ENCODE peak calls at places on chromosomes 11 and 22, in five cellular contexts. J, G, B, A and X are unnamed samples.

GRCh38 chr11:78037056-78037455 is 14.0 kb upstream of the KCTD14 start:
- DNase-seq in B (no peak), A (no peak), G (no peak), J (no peak), X (no peak)

GRCh38 chr11:289706-290620 is 1.0 kb downstream of the PGGHG start:
- DNase-seq in J (no peak), G (no peak), A (no peak), B (peak), X (no peak)

GRCh38 chr11:1298695-1299492 is 10.5 kb downstream of the TOLLIP start:
- DNase-seq in B (peak), A (peak), J (no peak), G (peak), X (peak)

GRCh38 chr11:96061730-96062524 is 138.0 kb upstream of the MTMR2 start:
- DNase-seq in J (no peak), G (no peak), A (peak), B (no peak), X (no peak)

GRCh38 chr11:2299773-2300172 is 1.9 kb downstream of the C11orf21 start:
- DNase-seq in A (no peak), G (no peak), J (no peak), B (no peak), X (no peak)

GRCh38 chr22:30262917-30263741 is 3.5 kb downstream of the OSM start:
- DNase-seq in A (peak), J (peak), G (peak), B (peak), X (peak)

GRCh38 chr11:7591992-7592391 is 78.2 kb downstream of the PPFIBP2 start:
- DNase-seq in G (no peak), A (no peak), J (no peak), B (no peak), X (no peak)

GRCh38 chr22:46062971-46063631 is 86.1 kb upstream of the WNT7B start:
- DNase-seq in B (no peak), G (no peak), J (no peak), A (no peak), X (no peak)

GRCh38 chr22:28883917-28884753 is 763 bp downstream of the ZNRF3 start:
- DNase-seq in B (peak), A (peak), G (peak), J (peak), X (peak)

GRCh38 chr11:93000511-93001476 is 31.3 kb downstream of the MTNR1B start:
- DNase-seq in A (peak), B (no peak), G (peak), J (no peak), X (no peak)

GRCh38 chr22:17924735-17925727 is 99.3 kb downstream of the MICAL3 start:
- DNase-seq in J (no peak), A (no peak), G (no peak), B (no peak), X (peak)

GRCh38 chr11:11772865-11773515 is 68.8 kb upstream of the USP47 start:
- DNase-seq in B (no peak), A (no peak), G (no peak), J (no peak), X (no peak)

GRCh38 chr11:12693075-12693473 is 18.9 kb downstream of the TEAD1 start:
- DNase-seq in B (no peak), G (no peak), A (no peak), J (no peak), X (no peak)

GRCh38 chr22:43085658-43086606 is 3.3 kb downstream of the TTLL1 start:
- DNase-seq in A (no peak), B (no peak), G (no peak), J (no peak), X (no peak)

GRCh38 chr11:133892584-133893380 is 47.5 kb upstream of the SPATA19 start:
- DNase-seq in G (no peak), B (no peak), A (no peak), J (no peak), X (no peak)

GRCh38 chr11:131353761-131354160 is 16.7 kb upstream of the NTM start:
- DNase-seq in B (no peak), A (no peak), G (no peak), J (no peak), X (no peak)

GRCh38 chr11:4496555-4497248 is 14.3 kb downstream of the OR52K1 start:
- DNase-seq in B (no peak), A (no peak), G (no peak), J (no peak), X (no peak)

GRCh38 chr22:45310331-45311032 is 748 bp downstream of the FAM118A start:
- DNase-seq in G (no peak), A (no peak), B (no peak), J (no peak), X (peak)

GRCh38 chr22:46467006-46467405 is 70.4 kb downstream of the CELSR1 start:
- DNase-seq in B (no peak), J (no peak), A (no peak), G (no peak), X (no peak)

GRCh38 chr11:63945482-63946163 is 6.8 kb downstream of the NAA40 start:
- DNase-seq in B (peak), A (peak), J (peak), G (peak), X (peak)

DNA sequence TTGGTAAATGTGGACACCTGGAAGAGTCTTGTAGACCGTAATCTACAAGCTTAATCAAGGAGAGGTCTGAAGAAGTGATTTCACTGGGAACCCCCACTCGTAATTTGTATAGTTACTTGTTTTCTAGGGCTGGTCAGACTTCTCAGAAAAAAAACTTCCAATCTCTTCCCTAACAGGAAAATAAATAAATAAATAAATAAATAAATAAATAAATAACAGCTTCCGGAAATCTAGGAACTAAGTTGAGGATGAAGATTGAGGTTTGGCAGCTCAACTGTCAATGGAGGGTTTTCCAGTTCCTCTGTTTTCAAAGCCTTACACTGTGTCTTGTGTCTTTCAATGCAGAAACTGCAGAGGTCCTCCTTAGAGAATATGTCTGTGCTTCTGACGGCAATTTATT is 17.7 kb upstream of the TYR start:
- DNase-seq in B (no peak), J (no peak), A (no peak), G (no peak), X (no peak)
- H3K23ac ChIP-seq in B (no peak), J (no peak), A (no peak), G (no peak), X (no peak)

DNA sequence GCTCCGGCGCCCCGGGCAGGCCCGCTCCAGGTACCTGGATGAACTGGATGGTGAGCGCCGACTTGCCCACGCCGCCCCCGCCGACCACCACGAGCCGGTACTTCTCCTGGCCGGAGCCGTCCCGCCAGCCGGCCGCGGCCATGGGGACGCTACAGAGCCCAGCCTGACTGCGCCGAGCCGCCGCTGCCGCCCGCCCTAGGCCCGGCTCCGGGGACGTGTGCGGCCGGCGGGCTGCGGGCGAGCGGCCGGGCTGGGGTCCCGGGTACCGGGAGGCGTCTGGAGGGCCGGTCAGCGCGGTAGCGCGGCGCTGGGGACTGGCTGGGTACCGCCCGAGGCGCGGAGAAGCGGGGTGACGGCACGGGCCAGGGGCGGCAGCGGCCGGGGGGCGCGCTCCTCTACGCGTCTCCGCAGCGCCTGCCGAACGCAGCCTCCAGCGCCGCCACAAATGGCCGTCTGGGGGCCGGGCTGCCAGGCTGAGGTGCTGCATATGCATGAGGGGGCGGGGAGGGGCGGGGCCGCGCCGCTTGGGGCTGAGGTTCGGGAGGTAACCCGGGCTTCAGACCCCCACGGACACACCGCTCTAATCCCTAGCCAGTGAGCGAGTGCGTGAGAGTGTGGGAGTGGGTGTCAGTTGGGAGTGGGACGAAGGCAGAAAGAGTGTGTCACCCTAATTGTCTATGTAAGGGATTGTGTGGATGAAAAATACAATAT is at the start of gene RRAS2:
- DNase-seq in A (peak), B (peak), J (peak), G (peak), X (peak)
- H3K23ac ChIP-seq in A (peak), B (no peak), J (peak), G (no peak), X (no peak)

GRCh38 chr11:102109896-102110760 is at the start of gene YAP1:
- DNase-seq in A (peak), B (peak), G (peak), J (peak), X (peak)
- H3K23ac ChIP-seq in A (peak), B (no peak), G (no peak), J (peak), X (no peak)

GRCh38 chr22:32165692-32166091 is 6.6 kb upstream of the C22orf42 start:
- DNase-seq in J (no peak), B (no peak), A (no peak), G (no peak), X (no peak)

GRCh38 chr22:32158712-32159533 is at the start of gene C22orf42:
- DNase-seq in G (no peak), J (no peak), B (peak), A (no peak), X (peak)

DNA sequence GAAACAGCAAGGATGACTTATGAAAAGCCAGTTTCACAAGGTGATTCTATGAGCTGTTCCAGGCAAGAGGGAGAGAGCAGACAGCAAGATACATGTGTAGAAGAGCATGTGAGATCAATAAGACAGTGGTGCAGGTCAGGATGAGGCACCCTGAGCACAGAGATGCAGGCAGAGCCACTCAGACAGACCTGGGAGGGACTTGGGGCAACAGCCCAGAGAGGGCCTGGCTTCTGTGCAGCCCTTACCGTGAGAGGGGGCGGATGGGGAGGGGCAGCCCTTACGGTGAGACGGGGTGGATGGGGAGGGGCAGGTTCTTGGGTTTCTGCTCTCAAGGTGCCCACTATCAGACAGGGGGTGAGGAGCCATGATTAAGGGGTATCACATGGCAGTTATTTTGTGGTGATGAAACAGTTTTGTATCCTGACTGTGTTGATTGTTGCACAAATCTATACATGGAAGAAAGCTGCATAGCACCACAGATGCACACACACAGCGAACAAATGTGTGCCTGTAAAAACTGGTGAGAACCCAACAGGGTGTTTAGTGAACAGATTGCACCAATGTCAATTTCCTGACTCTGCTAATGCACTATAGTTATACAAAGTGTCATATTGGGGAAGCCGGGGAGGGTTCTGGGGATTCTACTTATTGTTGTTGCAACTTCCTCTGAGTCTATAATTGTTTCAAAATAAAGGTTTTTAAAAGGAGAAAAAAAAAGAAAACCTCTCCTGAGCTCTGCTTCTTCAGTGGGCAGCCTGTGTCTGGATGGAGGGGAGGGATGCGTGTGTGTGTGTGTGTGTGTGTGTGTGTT is 5.2 kb upstream of the C22orf42 start:
- DNase-seq in G (no peak), J (no peak), B (no peak), A (no peak), X (no peak)
- H3K23ac ChIP-seq in G (no peak), J (no peak), B (no peak), A (no peak), X (no peak)

DNA sequence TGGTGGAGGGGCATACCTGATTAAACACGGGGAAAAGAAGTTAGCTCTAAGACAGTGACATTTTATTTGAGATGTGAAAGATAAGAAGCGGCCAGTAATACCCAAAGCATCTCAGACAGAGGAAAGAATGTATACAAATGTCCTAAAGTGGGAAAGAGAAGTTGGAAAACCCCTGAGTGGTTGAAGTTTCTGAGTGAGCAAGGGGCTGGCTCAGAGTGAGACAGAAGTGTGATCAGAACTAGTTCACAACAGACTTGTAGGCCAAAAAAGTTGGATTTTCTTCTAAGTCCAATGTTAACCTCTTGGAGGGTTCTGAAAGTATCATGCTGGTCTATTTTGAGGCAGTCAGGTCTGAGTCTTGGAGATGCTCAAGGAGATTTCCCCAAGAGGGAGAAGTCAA is 608.7 kb downstream of the SOX6 start:
- DNase-seq in A (peak), J (no peak), B (no peak), G (no peak), X (no peak)
- H3K23ac ChIP-seq in A (peak), J (no peak), B (no peak), G (no peak), X (no peak)